ENCODE peak calls at places on chromosomes 12 and 14, in four cellular contexts. One of them, this sample, is unnamed.

GRCh38 chr12:47551426-47551851 is 154.4 kb downstream of the RPAP3 start:
- DNase-seq in GM13977: no peak
- DNase-seq in prostate gland: no peak
- DNase-seq in mammary epithelial cell: peak
- DNase-seq in this sample: no peak

GRCh38 chr12:26122681-26123481 is 2.0 kb downstream of the BHLHE41 start:
- DNase-seq in GM13977: peak
- DNase-seq in prostate gland: peak
- DNase-seq in mammary epithelial cell: peak
- DNase-seq in this sample: no peak

GRCh38 chr14:32381869-32382268 is 52.8 kb downstream of the AKAP6 start:
- DNase-seq in GM13977: no peak
- DNase-seq in prostate gland: no peak
- DNase-seq in mammary epithelial cell: peak
- DNase-seq in this sample: no peak

GRCh38 chr14:56268653-56269052 is 150.4 kb downstream of the PELI2 start:
- DNase-seq in GM13977: no peak
- DNase-seq in prostate gland: no peak
- DNase-seq in mammary epithelial cell: no peak
- DNase-seq in this sample: no peak

GRCh38 chr12:21828779-21829178 is 54.3 kb upstream of the KCNJ8 start:
- DNase-seq in GM13977: no peak
- DNase-seq in prostate gland: no peak
- DNase-seq in mammary epithelial cell: no peak
- DNase-seq in this sample: no peak

GRCh38 chr14:71712478-71712877 is 219.8 kb upstream of the RGS6 start:
- DNase-seq in GM13977: no peak
- DNase-seq in prostate gland: no peak
- DNase-seq in mammary epithelial cell: no peak
- DNase-seq in this sample: no peak

GRCh38 chr12:39807043-39807442 is 187.4 kb upstream of the ABCD2 start:
- DNase-seq in GM13977: no peak
- DNase-seq in prostate gland: no peak
- DNase-seq in mammary epithelial cell: no peak
- DNase-seq in this sample: no peak

GRCh38 chr12:15788266-15789214 is 648 bp downstream of the EPS8 start:
- DNase-seq in GM13977: peak
- DNase-seq in prostate gland: peak
- DNase-seq in mammary epithelial cell: peak
- DNase-seq in this sample: no peak

GRCh38 chr14:34347683-34348082 is 114.4 kb downstream of the SPTSSA start:
- DNase-seq in GM13977: peak
- DNase-seq in prostate gland: no peak
- DNase-seq in mammary epithelial cell: no peak
- DNase-seq in this sample: no peak

GRCh38 chr12:116368196-116369194 is 91.0 kb upstream of the MED13L start:
- DNase-seq in GM13977: no peak
- DNase-seq in prostate gland: no peak
- DNase-seq in mammary epithelial cell: no peak
- DNase-seq in this sample: no peak

GRCh38 chr14:92692822-92693226 is 55.6 kb downstream of the LGMN start:
- DNase-seq in GM13977: no peak
- DNase-seq in prostate gland: peak
- DNase-seq in mammary epithelial cell: peak
- DNase-seq in this sample: no peak
- TF ChIP-seq CTCF in GM13977: no peak
- TF ChIP-seq CTCF in prostate gland: no peak
- TF ChIP-seq CTCF in mammary epithelial cell: no peak
- TF ChIP-seq CTCF in this sample: no peak

DNA sequence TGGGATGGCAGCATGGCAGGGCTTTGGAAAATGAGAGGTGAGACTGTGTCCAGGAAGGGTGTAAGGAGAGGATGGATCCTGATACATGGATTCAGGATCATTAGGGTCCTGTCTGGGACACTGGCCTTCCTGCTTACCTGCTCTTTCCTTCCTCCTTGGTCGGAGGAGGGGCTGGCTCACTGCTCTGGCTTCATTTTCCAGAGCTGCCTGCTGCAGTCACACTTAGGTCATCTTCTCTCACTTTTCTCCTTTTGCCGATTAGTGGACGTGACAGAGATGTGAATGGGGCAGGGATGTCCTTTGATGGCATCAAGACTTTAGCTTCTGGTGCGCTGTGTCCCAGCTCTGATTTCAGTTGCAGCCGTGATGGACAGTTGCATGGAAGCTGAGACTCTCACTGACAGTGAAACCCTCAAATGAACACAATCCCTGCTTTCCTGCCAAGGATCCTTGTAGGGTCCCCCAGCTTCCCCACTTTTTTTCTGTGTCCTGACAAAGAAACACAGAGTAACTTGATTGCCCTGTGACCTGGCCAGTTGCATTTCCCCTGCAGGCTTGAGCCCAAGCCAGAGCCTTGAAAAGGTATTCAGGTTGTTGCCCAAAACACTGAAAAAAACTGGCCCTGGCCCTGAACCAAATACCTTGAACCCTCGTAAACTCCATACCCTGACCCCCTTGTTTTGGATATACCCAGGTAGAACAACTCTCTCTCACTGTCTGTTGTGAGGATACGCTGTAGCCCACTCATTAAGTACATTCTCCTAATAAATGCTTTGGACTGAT is 756 bp upstream of the CIDEB start:
- DNase-seq in GM13977: no peak
- DNase-seq in prostate gland: no peak
- DNase-seq in mammary epithelial cell: no peak
- DNase-seq in this sample: no peak
- TF ChIP-seq CTCF in GM13977: no peak
- TF ChIP-seq CTCF in prostate gland: no peak
- TF ChIP-seq CTCF in mammary epithelial cell: no peak
- TF ChIP-seq CTCF in this sample: peak

DNA sequence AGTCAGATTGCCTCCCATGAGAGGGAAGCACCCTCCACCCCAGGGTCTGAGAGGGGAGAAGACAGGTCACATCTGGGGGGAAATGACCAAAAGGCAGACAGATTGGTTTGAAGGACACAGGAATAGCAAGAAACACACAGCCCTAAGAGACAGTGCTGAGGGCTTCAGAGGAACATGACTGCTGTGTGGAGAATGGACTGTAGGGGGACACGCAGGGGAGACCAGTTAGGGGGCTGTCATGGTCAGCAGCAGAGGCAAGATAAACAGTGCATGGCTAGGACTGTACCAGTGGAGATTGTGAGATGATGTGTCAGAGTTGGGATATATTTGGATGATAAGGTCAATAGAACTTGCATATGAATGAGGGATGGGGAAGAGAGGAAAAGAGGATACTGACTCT is 19.7 kb downstream of the SMUG1 start:
- DNase-seq in GM13977: no peak
- DNase-seq in prostate gland: no peak
- DNase-seq in mammary epithelial cell: no peak
- DNase-seq in this sample: no peak
- TF ChIP-seq CTCF in GM13977: no peak
- TF ChIP-seq CTCF in prostate gland: no peak
- TF ChIP-seq CTCF in mammary epithelial cell: no peak
- TF ChIP-seq CTCF in this sample: no peak

GRCh38 chr12:19681007-19681406 is 241.7 kb downstream of the AEBP2 start:
- DNase-seq in GM13977: no peak
- DNase-seq in prostate gland: no peak
- DNase-seq in mammary epithelial cell: no peak
- DNase-seq in this sample: no peak
- TF ChIP-seq CTCF in GM13977: no peak
- TF ChIP-seq CTCF in prostate gland: no peak
- TF ChIP-seq CTCF in mammary epithelial cell: no peak
- TF ChIP-seq CTCF in this sample: no peak

GRCh38 chr14:101364503-101365328 is 196.6 kb upstream of the DIO3 start:
- DNase-seq in GM13977: no peak
- DNase-seq in prostate gland: no peak
- DNase-seq in mammary epithelial cell: no peak
- DNase-seq in this sample: no peak
- TF ChIP-seq CTCF in GM13977: no peak
- TF ChIP-seq CTCF in prostate gland: no peak
- TF ChIP-seq CTCF in mammary epithelial cell: no peak
- TF ChIP-seq CTCF in this sample: no peak

DNA sequence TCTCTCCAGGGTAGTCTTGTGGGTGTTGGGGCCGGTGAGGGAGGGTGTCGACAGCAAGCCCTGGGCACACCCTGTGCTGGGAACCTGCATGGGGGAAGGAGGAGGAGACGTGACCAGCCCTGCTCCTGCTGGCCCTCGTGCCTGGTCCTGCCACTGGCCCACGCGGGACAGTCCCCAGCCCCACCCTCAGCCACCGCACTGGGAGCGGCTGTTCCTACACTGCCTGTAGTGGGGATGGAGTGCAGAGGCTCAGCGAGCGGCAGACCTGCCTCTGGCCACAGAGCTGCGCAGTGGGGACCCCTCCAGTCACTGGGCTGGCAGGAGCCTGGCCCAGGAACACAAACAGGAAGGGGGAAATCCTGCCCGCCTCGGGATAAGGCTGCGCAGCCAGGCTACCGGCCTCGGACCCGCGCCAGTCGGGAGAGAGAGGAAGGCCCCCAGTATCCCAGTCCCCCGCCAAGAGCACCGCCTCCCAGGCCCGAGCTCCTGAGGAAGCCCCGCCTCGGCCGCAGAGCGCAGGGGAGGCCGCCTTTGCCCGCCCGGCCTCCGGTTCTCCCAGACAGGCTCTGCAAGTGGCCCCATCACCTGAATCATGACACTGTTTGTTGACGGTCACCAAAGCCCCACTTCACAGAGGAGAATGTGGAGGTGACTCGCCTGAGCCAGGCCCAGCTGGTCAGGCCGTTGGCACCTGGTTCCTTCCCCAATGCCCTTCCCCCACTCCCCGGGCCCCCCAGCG is 10.6 kb downstream of the AHNAK2 start:
- DNase-seq in GM13977: no peak
- DNase-seq in prostate gland: peak
- DNase-seq in mammary epithelial cell: peak
- DNase-seq in this sample: peak
- TF ChIP-seq CTCF in GM13977: no peak
- TF ChIP-seq CTCF in prostate gland: no peak
- TF ChIP-seq CTCF in mammary epithelial cell: peak
- TF ChIP-seq CTCF in this sample: no peak

DNA sequence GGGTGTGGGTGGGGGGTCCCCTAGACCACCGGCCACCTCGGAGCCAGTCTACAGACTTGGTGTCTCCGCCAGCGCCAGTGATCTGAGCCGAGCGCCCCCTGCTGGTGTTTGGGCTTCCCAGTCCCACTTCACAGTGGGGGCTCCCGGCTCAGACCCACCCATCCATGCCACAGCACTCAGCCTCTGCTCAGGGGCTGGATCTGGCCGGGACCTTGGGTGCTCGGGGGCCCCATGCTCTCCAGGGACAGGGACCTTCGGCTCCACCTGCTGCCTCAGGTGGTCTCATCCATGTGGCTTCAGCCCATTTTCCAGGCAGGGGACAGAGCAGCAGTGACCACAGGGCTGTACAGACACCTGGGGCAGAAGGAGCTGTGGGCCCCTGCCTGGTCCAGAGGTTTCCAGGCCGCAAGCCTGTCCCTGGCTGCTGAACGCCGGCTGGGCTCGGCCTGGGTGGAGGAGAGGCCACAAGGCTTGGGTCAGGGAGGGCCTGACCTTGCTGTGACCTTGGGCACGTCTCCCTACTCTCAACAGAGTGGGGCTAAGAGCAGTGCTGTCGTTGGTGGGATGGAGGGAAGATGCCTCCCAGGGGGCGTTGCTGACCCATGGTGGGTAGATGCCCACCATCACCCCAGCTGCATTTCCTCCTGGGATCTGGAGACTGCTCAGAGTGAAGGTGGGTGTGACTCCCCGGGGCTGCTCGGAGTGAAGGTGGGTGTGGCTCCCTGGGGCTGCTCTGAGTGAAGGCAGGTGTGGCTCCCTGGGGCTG is 86.3 kb downstream of the KIF26A start:
- DNase-seq in GM13977: peak
- DNase-seq in prostate gland: no peak
- DNase-seq in mammary epithelial cell: no peak
- DNase-seq in this sample: no peak
- TF ChIP-seq CTCF in GM13977: peak
- TF ChIP-seq CTCF in prostate gland: no peak
- TF ChIP-seq CTCF in mammary epithelial cell: no peak
- TF ChIP-seq CTCF in this sample: peak

GRCh38 chr14:100906420-100906819 is 2.9 kb upstream of the RTL1 start:
- DNase-seq in GM13977: peak
- DNase-seq in prostate gland: no peak
- DNase-seq in mammary epithelial cell: no peak
- DNase-seq in this sample: no peak
- TF ChIP-seq CTCF in GM13977: peak
- TF ChIP-seq CTCF in prostate gland: no peak
- TF ChIP-seq CTCF in mammary epithelial cell: no peak
- TF ChIP-seq CTCF in this sample: no peak

GRCh38 chr12:105189293-105189692 is 46.7 kb downstream of the APPL2 start:
- DNase-seq in GM13977: no peak
- DNase-seq in prostate gland: no peak
- DNase-seq in mammary epithelial cell: no peak
- DNase-seq in this sample: no peak
- TF ChIP-seq CTCF in GM13977: no peak
- TF ChIP-seq CTCF in prostate gland: no peak
- TF ChIP-seq CTCF in mammary epithelial cell: no peak
- TF ChIP-seq CTCF in this sample: no peak

DNA sequence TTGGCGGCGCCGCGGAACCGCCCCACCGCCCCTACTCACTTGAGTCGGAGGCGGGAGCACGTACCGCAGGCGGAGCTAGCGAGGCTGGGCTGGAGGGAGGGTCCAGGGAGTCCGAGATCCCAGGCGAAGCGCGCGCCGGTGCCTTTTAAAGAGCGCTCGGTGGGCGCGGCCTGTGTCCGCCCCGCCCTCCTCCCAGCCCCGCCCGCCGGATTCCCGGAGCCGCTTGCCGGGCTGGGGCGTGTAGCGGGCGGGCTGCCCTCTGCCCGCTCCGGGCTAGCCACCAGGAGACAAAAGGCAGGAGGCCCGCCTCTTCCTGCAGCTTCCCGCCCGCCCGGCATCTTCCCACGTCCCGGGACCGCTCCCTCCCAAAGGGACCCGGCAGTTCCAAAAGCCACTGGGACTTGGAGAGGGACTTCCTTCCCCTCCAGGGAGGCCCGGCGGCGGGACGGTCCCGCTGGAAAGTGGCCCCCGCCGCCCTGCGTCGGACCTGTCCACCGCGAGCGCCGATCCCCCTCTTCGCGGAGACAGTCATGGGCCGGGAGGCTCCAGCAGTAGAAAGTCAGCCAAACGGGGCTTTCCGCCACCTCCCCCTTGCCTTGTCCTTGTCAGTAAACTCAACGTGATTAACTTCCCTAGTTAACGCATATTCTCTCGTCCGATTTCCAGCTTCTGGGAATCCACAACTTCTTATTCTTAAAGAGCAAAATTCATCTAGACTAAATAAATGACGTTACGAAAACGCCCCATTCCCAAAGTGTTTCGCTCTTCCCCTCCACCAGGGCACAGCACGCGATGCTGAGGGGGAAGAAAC is at the start of gene CSRP2:
- DNase-seq in GM13977: peak
- DNase-seq in prostate gland: peak
- DNase-seq in mammary epithelial cell: peak
- DNase-seq in this sample: no peak
- TF ChIP-seq CTCF in GM13977: no peak
- TF ChIP-seq CTCF in prostate gland: no peak
- TF ChIP-seq CTCF in mammary epithelial cell: no peak
- TF ChIP-seq CTCF in this sample: no peak